ENCODE peak calls at places on chromosomes 3 and 15, in eight cellular contexts. D is cardiac fibroblast; M is stimulated activated CD8-positive, alpha-beta memory T cell treated with anti-CD3 and anti-CD28 coated beads, Interleukin-4, amount 100 ng/mL, for 4 hours; E is brain pericyte; S is stimulated activated CD4-positive, alpha-beta T cell treated with anti-CD3 and anti-CD28 coated beads, Interleukin-15, amount 100 ng/mL, for 1 hour; C is Calu3; R is LoVo; V is right cardiac atrium. U is an unnamed sample.

GRCh38 chr3:354433-354832 is 157.9 kb downstream of the CHL1 start:
- DNase-seq in M (no peak), C (peak), E (no peak), S (no peak), R (peak), D (peak), V (no peak), U (peak)

GRCh38 chr15:95946241-95946640 is 384.3 kb upstream of the NR2F2 start:
- DNase-seq in M (no peak), E (no peak), R (no peak), V (no peak), S (no peak), C (no peak), D (no peak), U (no peak)

GRCh38 chr3:140834266-140835037 is 107.2 kb upstream of the SLC25A36 start:
- DNase-seq in V (no peak), C (no peak), R (no peak), M (no peak), E (no peak), S (no peak), D (peak), U (no peak)

GRCh38 chr3:158532099-158532734 is 38.8 kb upstream of the MLF1 start:
- DNase-seq in C (peak), S (no peak), V (no peak), M (no peak), R (peak), E (no peak), D (peak), U (peak)

GRCh38 chr3:135966349-135966695 is 794 bp downstream of the PPP2R3A start:
- DNase-seq in C (no peak), R (no peak), V (no peak), D (peak), E (no peak), M (no peak), S (no peak), U (no peak)

GRCh38 chr15:46714959-46715358 is 1002.3 kb upstream of the SEMA6D start:
- DNase-seq in R (no peak), D (no peak), E (no peak), S (no peak), M (no peak), C (no peak), V (no peak), U (no peak)

GRCh38 chr15:100995471-100996430 is 76.6 kb downstream of the LRRK1 start:
- DNase-seq in D (no peak), M (no peak), R (no peak), E (no peak), C (no peak), S (no peak), V (no peak), U (no peak)

GRCh38 chr15:48802867-48803266 is 8.0 kb downstream of the CEP152 start:
- DNase-seq in V (no peak), M (no peak), E (peak), R (peak), D (peak), S (no peak), C (no peak), U (peak)

GRCh38 chr3:13539671-13540070 is 9.3 kb upstream of the FBLN2 start:
- DNase-seq in S (no peak), D (no peak), R (no peak), M (no peak), E (no peak), C (no peak), V (no peak), U (no peak)

GRCh38 chr3:11379238-11379823 is 107.1 kb downstream of the ATG7 start:
- DNase-seq in M (no peak), S (no peak), V (no peak), D (peak), E (peak), R (peak), C (peak), U (peak)

GRCh38 chr15:78739996-78740903 is 71.0 kb downstream of the ADAMTS7 start:
- DNase-seq in V (peak), D (peak), R (peak), M (no peak), C (peak), E (no peak), S (peak), U (no peak)

GRCh38 chr3:106423321-106424225 is 554.8 kb upstream of the CBLB start:
- DNase-seq in R (no peak), S (no peak), C (no peak), M (no peak), D (peak), E (no peak), V (no peak), U (no peak)